ENCODE peak calls at places on chromosomes 12 and 14, in ten cellular contexts. U, W, N, P, Y, M, K, C, A and H are unnamed samples. For H3K4me1, the result is how much of the 10 kb centered on the place peaks cover.

GRCh38 chr14:85188836-85189235 is 341.1 kb upstream of the FLRT2 start:
- DNase-seq in U (no peak), W (no peak), N (no peak), P (no peak), Y (no peak), M (no peak), K (no peak), C (no peak), A (no peak), H (no peak)

GRCh38 chr12:96886998-96887677 is 19.9 kb upstream of the NEDD1 start:
- DNase-seq in U (peak), W (no peak), N (no peak), P (peak), Y (no peak), M (no peak), K (peak), C (no peak), A (peak), H (no peak)

GRCh38 chr14:66496188-66496807 is 10.1 kb downstream of the CCDC196 start:
- DNase-seq in U (no peak), W (peak), N (no peak), P (no peak), Y (no peak), M (no peak), K (no peak), C (no peak), A (no peak), H (no peak)

GRCh38 chr14:59803052-59803451 is 67.5 kb downstream of the RTN1 start:
- DNase-seq in U (no peak), W (no peak), N (no peak), P (no peak), Y (no peak), M (no peak), K (no peak), C (no peak), A (no peak), H (no peak)

GRCh38 chr12:125346361-125346760 is 281.1 kb downstream of the AACS start:
- DNase-seq in U (no peak), W (no peak), N (no peak), P (no peak), Y (no peak), M (no peak), K (no peak), C (no peak), A (no peak), H (no peak)

GRCh38 chr14:93035917-93036651 is 79.6 kb downstream of the ITPK1 start:
- DNase-seq in U (peak), W (no peak), N (peak), P (no peak), Y (no peak), M (no peak), K (peak), C (no peak), A (peak), H (no peak)

GRCh38 chr12:130916251-130916911 is 37.3 kb upstream of the ADGRD1 start:
- DNase-seq in U (no peak), W (peak), N (peak), P (peak), Y (no peak), M (no peak), K (peak), C (peak), A (peak), H (peak)

GRCh38 chr14:96897184-96897583 is 100.0 kb downstream of the VRK1 start:
- DNase-seq in U (no peak), W (no peak), N (no peak), P (no peak), Y (no peak), M (no peak), K (no peak), C (no peak), A (no peak), H (no peak)

GRCh38 chr12:119177724-119178380 is 879 bp upstream of the HSPB8 start:
- DNase-seq in U (no peak), W (no peak), N (no peak), P (no peak), Y (no peak), M (no peak), K (no peak), C (no peak), A (no peak), H (no peak)

GRCh38 chr12:119177056-119177325 is 1.7 kb upstream of the HSPB8 start:
- DNase-seq in U (no peak), W (no peak), N (no peak), P (no peak), Y (no peak), M (no peak), K (no peak), C (no peak), A (no peak), H (no peak)

GRCh38 chr12:119175115-119175514 is 3.6 kb upstream of the HSPB8 start:
- DNase-seq in U (no peak), W (no peak), N (no peak), P (no peak), Y (no peak), M (no peak), K (no peak), C (no peak), A (no peak), H (no peak)

GRCh38 chr12:119178544-119179334 is at the start of gene HSPB8:
- DNase-seq in U (peak), W (peak), N (peak), P (peak), Y (no peak), M (no peak), K (peak), C (peak), A (peak), H (no peak)

DNA sequence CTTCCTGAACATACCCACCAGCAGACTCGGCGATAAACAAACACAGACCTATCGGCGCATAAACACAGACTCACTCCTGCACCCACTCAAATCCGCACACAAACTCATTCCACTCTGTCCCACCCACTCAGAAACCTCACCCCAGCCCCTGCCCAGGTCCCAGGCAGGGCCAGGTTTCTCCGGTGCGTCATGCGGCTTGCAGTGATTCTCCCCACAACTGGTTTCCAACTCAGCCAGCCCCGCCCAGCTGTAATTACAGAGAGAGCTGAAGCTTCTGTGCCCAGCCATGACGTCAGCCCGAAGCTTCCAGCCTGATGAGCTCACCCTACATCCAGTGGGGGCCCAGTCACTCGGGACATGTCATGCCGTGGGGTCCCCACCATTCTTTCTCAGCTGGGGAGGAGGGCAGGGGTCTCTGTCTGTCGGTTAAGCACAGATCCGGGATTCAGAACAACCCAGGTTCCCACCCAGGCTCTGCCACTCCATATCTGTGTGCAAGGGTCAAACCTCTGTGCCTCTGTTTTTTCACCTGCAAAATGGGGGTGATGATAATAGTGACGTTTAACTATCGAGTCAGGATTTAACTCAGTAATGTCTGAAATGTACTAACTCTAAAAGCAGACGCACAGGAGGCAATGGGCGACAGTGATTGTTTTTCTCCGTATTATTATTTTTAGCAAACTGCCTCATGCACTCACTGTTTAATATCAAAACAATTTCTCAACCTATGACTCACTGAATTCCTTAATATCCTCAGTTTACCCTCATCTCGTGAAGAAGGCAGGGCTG is 2.3 kb upstream of the HSPB8 start:
- DNase-seq in U (peak), W (peak), N (peak), P (peak), Y (no peak), M (peak), K (peak), C (peak), A (peak), H (no peak)
- H3K4me3 ChIP-seq in U (peak), W (no peak), N (peak), P (peak), Y (no peak), M (peak), K (peak), C (peak), A (no peak), H (no peak)

DNA sequence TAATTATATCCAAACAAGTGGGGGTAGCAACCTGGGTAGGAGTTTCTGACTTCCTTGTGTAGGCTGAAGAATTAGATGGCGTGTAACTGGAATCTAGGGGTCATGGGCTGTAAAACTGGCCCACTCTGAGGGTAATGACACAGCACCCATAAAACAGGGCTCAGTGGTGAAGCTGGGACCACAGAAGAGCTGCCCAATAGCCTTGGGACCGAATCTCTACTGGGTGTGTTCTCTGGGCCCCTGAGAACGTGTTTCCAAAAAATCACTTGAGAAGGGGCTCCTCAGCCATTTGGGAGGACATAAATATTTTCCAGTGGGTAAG is 3.7 kb downstream of the RNASE8 start:
- DNase-seq in U (no peak), W (no peak), N (no peak), P (no peak), Y (no peak), M (no peak), K (no peak), C (no peak), A (no peak), H (no peak)
- H3K4me1 ChIP-seq in U (under half), W (under half), N (under half), P (under half), Y (under half), M (under half), K (under half), C (under half), A (under half), H (under half)

GRCh38 chr12:88578821-88579518 is 1.3 kb downstream of the KITLG start:
- DNase-seq in U (peak), W (no peak), N (peak), P (no peak), Y (no peak), M (no peak), K (peak), C (no peak), A (no peak), H (no peak)

GRCh38 chr12:88577537-88577936 is 2.7 kb downstream of the KITLG start:
- DNase-seq in U (no peak), W (no peak), N (no peak), P (no peak), Y (no peak), M (no peak), K (no peak), C (no peak), A (no peak), H (no peak)

GRCh38 chr12:88579941-88580871 is at the start of gene KITLG:
- DNase-seq in U (peak), W (peak), N (peak), P (peak), Y (no peak), M (no peak), K (peak), C (peak), A (peak), H (peak)

GRCh38 chr12:88578274-88578673 is 2.0 kb downstream of the KITLG start:
- DNase-seq in U (no peak), W (no peak), N (peak), P (no peak), Y (no peak), M (no peak), K (no peak), C (no peak), A (no peak), H (no peak)

GRCh38 chr12:88579572-88579940 is 715 bp downstream of the KITLG start:
- DNase-seq in U (peak), W (peak), N (peak), P (peak), Y (no peak), M (no peak), K (peak), C (peak), A (peak), H (no peak)
- H3K4me3 ChIP-seq in U (peak), W (peak), N (peak), P (peak), Y (no peak), M (peak), K (peak), C (peak), A (peak), H (peak)

DNA sequence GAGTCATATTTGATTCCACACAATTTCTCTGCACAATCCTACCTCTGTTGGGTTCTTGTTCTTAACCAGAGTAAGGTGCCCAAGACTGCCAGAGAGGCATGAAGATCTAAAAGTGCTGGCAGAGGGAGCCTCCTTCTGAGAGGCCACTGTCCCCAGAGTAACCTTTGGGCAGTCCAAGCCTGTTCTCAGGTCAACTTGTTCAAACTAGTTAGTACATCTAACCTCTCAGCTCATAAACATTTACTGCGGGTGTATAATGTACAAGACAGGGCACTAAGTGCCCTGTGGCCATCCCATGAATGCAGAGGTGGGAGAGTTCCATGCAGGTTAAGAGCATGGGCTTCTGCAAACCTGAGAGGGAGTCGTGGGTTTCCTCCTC is 4.7 kb downstream of the VDR start:
- DNase-seq in U (no peak), W (no peak), N (peak), P (no peak), Y (no peak), M (no peak), K (no peak), C (no peak), A (no peak), H (no peak)
- H3K4me1 ChIP-seq in U (under half), W (under half), N (under half), P (under half), Y (under half), M (half or more), K (under half), C (under half), A (under half), H (under half)

DNA sequence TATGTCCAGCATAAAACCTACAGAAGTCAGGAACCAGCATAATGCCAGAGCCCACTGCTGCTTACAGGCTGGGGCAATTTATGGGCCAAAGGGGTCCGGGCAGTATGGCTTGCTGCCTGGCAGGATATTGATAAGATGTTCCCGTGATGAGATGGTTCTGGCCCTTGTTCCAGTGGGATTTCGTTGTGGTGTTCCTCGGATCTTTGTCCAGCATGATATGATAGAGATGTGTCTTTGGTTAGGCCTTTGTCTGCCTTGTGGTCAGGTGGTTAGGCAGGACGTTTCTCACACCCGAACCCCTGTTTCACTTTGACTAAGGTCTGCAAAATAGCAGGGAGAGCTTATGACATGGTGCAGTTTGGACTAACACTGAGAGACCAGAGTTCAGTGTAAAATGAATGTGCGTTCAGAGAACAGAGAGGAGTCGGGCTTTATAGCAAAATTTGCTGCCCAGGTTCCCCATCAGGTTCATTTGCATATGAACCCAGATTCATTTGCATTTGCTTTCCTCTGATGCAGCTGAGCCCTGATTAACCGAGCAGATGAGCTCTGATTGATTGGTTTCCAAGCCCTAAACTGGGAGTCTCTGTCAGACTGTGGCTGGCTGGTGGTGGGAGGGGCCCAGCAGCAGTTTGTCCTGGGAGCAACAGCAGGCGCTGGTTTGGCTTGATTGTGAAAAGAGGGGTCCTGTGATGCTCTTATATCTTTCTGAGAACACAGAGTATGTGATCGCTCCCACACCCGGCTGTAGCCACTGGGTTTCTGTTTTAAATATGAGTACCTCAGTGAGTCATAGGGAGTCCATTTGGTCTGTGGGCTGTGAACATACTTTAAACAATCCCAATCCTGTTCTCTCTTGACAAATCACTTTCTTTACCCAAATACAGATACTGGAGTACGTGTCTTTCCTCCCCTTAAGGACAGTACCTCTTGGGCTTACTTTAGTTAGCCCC is 156.3 kb upstream of the PZP start:
- DNase-seq in U (no peak), W (no peak), N (no peak), P (no peak), Y (no peak), M (peak), K (no peak), C (no peak), A (peak), H (peak)
- H3K4me3 ChIP-seq in U (no peak), W (no peak), N (peak), P (no peak), Y (no peak), M (peak), K (no peak), C (no peak), A (no peak), H (no peak)

DNA sequence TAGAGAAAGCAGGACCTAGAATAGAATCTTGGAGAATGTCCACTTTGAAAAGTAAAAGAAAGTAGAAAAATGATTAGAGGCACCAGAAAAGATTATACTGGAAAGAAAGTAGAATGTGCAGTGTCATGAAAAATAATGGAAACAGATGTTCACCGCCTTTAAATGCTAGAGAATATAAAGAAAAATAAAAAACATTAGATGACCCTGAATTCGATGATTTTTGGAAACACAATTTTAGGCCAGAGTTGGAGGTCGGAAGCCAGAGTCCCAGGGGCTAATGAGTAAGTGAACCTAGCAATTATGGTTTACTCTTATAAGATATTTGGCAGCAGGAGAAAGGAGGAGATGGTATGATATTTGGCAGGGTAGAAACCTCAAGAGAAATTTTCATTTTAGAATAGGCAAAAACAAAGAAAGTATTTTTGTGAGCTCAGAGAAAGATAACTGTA is 37.7 kb downstream of the GYS2 start:
- DNase-seq in U (no peak), W (no peak), N (no peak), P (no peak), Y (no peak), M (no peak), K (no peak), C (no peak), A (no peak), H (no peak)
- H3K4me1 ChIP-seq in U (under half), W (under half), N (under half), P (under half), Y (under half), M (under half), K (under half), C (under half), A (under half), H (under half)

DNA sequence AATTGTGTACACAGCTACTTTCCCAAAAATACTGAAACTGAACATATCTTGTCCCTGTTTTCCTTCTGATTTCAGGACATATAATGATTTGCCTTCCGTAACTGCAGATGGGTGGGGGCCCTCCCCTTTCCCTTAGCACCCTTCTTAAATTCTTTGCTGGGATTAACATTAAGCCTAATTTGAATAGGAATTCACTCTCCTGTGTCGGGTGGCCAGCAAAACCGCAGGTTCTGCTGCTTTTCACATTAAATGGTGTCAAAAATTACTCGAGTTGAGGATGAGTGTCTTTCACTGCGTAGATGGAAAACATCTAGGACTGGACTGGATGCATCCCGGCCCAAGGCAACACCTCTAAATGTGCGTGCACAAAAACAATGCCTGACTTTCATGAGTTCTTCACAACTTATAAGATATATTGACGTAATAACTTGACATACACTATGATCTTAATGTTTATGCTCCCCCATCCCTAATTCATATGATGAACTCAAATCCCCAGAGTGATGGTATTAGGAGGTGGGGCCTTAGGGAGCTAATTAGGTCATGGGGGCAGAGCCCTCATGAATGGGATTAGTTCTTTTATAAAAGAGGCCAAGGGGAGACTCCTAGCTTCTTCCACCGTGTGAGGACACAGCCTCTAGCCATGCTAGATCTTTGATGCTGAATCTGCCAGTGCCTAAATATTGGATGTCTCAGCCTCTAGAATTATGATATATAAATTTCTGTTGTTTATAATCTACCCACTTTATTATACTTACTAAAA is 158.2 kb downstream of the AEBP2 start:
- DNase-seq in U (no peak), W (no peak), N (no peak), P (no peak), Y (no peak), M (no peak), K (no peak), C (no peak), A (no peak), H (no peak)
- H3K4me3 ChIP-seq in U (no peak), W (no peak), N (no peak), P (no peak), Y (no peak), M (no peak), K (no peak), C (no peak), A (no peak), H (no peak)

GRCh38 chr12:106109168-106109910 is 29.4 kb downstream of the NUAK1 start:
- DNase-seq in U (no peak), W (no peak), N (no peak), P (no peak), Y (no peak), M (no peak), K (no peak), C (no peak), A (peak), H (no peak)

GRCh38 chr12:106113042-106113441 is 25.7 kb downstream of the NUAK1 start:
- DNase-seq in U (no peak), W (no peak), N (no peak), P (no peak), Y (no peak), M (no peak), K (no peak), C (no peak), A (peak), H (no peak)

GRCh38 chr12:106108187-106108816 is 30.5 kb downstream of the NUAK1 start:
- DNase-seq in U (no peak), W (no peak), N (peak), P (peak), Y (no peak), M (no peak), K (no peak), C (no peak), A (peak), H (no peak)

GRCh38 chr12:106112094-106112822 is 26.5 kb downstream of the NUAK1 start:
- DNase-seq in U (no peak), W (no peak), N (no peak), P (no peak), Y (no peak), M (no peak), K (peak), C (no peak), A (peak), H (no peak)

GRCh38 chr12:106110626-106111300 is 28.0 kb downstream of the NUAK1 start:
- DNase-seq in U (no peak), W (no peak), N (no peak), P (no peak), Y (no peak), M (no peak), K (no peak), C (no peak), A (no peak), H (no peak)
- H3K4me1 ChIP-seq in U (under half), W (half or more), N (half or more), P (half or more), Y (under half), M (half or more), K (half or more), C (under half), A (under half), H (under half)